ENCODE peak calls at places on chromosomes 7 and 10, in four cellular contexts. M, T, R and Z are unnamed samples.
A peak's percentile ranks its signal among the peaks of the same experiment; 100 is the strongest.

GRCh38 chr7:151340794-151341356 is 737 bp upstream of the NUB1 start:
- DNase-seq in R (no peak), T (no peak), M (peak; percentile 4), Z (no peak)

GRCh38 chr7:27995228-27995627 is 185.4 kb downstream of the JAZF1 start:
- DNase-seq in R (no peak), T (no peak), M (no peak), Z (no peak)

GRCh38 chr7:111728635-111728995 is 166.3 kb upstream of the IMMP2L start:
- DNase-seq in R (no peak), T (no peak), M (no peak), Z (no peak)

GRCh38 chr7:86747698-86748097 is 104.0 kb downstream of the GRM3 start:
- DNase-seq in T (no peak), M (no peak), R (no peak), Z (peak; percentile 10)

GRCh38 chr10:90418869-90419652 is 438.8 kb downstream of the HTR7 start:
- DNase-seq in T (no peak), R (no peak), M (peak; percentile 50), Z (no peak)

GRCh38 chr7:4945949-4946348 is 13.0 kb downstream of the MMD2 start:
- DNase-seq in R (no peak), T (no peak), M (no peak), Z (no peak)

GRCh38 chr7:151047979-151048763 is at the start of gene ASIC3:
- DNase-seq in R (no peak), T (no peak), M (no peak), Z (no peak)

GRCh38 chr7:80312139-80312661 is 177.6 kb downstream of the GNAI1 start:
- DNase-seq in R (no peak), T (peak; percentile 25), M (peak; percentile 62), Z (no peak)

GRCh38 chr7:88866265-88866863 is 70.8 kb upstream of the TEX47 start:
- DNase-seq in M (no peak), R (no peak), T (no peak), Z (no peak)

GRCh38 chr7:141551080-141551772 is at the start of gene AGK:
- DNase-seq in M (peak; percentile 70), T (peak; percentile 62), R (peak; percentile 55), Z (peak; percentile 73)

GRCh38 chr10:119119400-119119799 is 15.5 kb downstream of the DENND10 start:
- DNase-seq in R (no peak), T (no peak), M (no peak), Z (no peak)

GRCh38 chr10:101617102-101617823 is 29.1 kb downstream of the DPCD start:
- DNase-seq in T (no peak), R (no peak), M (no peak), Z (no peak)

GRCh38 chr10:59857049-59857448 is 49.3 kb downstream of the CCDC6 start:
- DNase-seq in T (no peak), M (no peak), R (no peak), Z (no peak)

GRCh38 chr7:140719711-140720110 is 23.2 kb downstream of the NDUFB2 start:
- DNase-seq in M (no peak), R (no peak), T (peak; percentile 70), Z (peak; percentile 17)

GRCh38 chr7:19377611-19378339 is 232.6 kb upstream of the FERD3L start:
- DNase-seq in M (peak; percentile 49), R (no peak), T (no peak), Z (no peak)